ENCODE peak calls at places on chromosomes 5 and 9, in four cellular contexts. N is stimulated activated CD8-positive, alpha-beta memory T cell treated with anti-CD3 and anti-CD28 coated beads, Interleukin-2, amount 100 ng/mL, for 48 hours; C is A549; R is T-helper 9 cell. A is an unnamed sample.
A peak's percentile ranks its signal among the peaks of the same experiment; 100 is the strongest.

GRCh38 chr9:113798062-113799030 is 77.8 kb upstream of the ZNF618 start:
- DNase-seq in N (no peak), C (no peak), R (no peak), A (no peak)

GRCh38 chr9:109513871-109514270 is 15.8 kb upstream of the PTPN3 start:
- DNase-seq in N (no peak), C (no peak), R (no peak), A (no peak)

GRCh38 chr5:73693573-73694061 is 67.6 kb downstream of the ARHGEF28 start:
- DNase-seq in N (no peak), C (peak; percentile 40), R (no peak), A (peak; percentile 18)

GRCh38 chr5:74104469-74104868 is 478.5 kb downstream of the ARHGEF28 start:
- DNase-seq in N (no peak), C (no peak), R (no peak), A (no peak)

GRCh38 chr9:110016340-110016739 is 191.6 kb downstream of the C9orf152 start:
- DNase-seq in N (no peak), C (no peak), R (no peak), A (peak; percentile 93)

GRCh38 chr9:87148391-87149237 is 201.3 kb upstream of the GAS1 start:
- DNase-seq in N (no peak), C (no peak), R (no peak), A (peak; percentile 65)

GRCh38 chr5:96756985-96757384 is 50.8 kb downstream of the ERAP1 start:
- DNase-seq in N (no peak), C (no peak), R (no peak), A (no peak)

GRCh38 chr5:34658023-34658422 is 1.9 kb downstream of the RAI14 start:
- DNase-seq in N (no peak), C (peak; percentile 82), R (no peak), A (peak; percentile 42)

GRCh38 chr5:143182901-143183820 is 220.3 kb downstream of the NR3C1 start:
- DNase-seq in N (peak; percentile 56), C (no peak), R (peak; percentile 16), A (peak; percentile 73)

GRCh38 chr5:169871816-169872215 is 108.5 kb downstream of the INSYN2B start:
- DNase-seq in N (no peak), C (no peak), R (no peak), A (no peak)

GRCh38 chr9:127307802-127308201 is 43.2 kb downstream of the GARNL3 start:
- DNase-seq in N (no peak), C (no peak), R (no peak), A (no peak)

GRCh38 chr5:5342784-5343183 is 79.7 kb upstream of the ICE1 start:
- DNase-seq in N (no peak), C (no peak), R (no peak), A (peak; percentile 80)

GRCh38 chr5:110398951-110399350 is 327.5 kb downstream of the TMEM232 start:
- DNase-seq in N (no peak), C (no peak), R (no peak), A (no peak)

GRCh38 chr9:116806075-116806474 is 119.0 kb downstream of the TRIM32 start:
- DNase-seq in N (no peak), C (no peak), R (no peak), A (no peak)

GRCh38 chr5:141095263-141095641 is 837 bp downstream of the PCDHB2 start:
- DNase-seq in N (no peak), C (no peak), R (no peak), A (no peak)

GRCh38 chr9:133342083-133342406 is 5.9 kb downstream of the MED22 start:
- DNase-seq in N (no peak), C (no peak), R (no peak), A (no peak)

GRCh38 chr5:55865831-55866230 is 14.7 kb downstream of the IL31RA start:
- DNase-seq in N (no peak), C (no peak), R (no peak), A (peak; percentile 27)

GRCh38 chr9:120832766-120833165 is 10.0 kb downstream of the PSMD5 start:
- DNase-seq in N (no peak), C (no peak), R (no peak), A (no peak)

GRCh38 chr5:177306674-177307543 is 3.3 kb downstream of the PRELID1 start:
- DNase-seq in N (no peak), C (no peak), R (no peak), A (no peak)

GRCh38 chr9:13478235-13478634 is 198.7 kb upstream of the MPDZ start:
- DNase-seq in N (no peak), C (no peak), R (no peak), A (peak; percentile 90)

GRCh38 chr9:93468763-93469456 is 15.5 kb upstream of the FAM120AOS start:
- DNase-seq in N (no peak), C (peak; percentile 10), R (no peak), A (no peak)

A was measured in astrocyte.